ENCODE peak calls at places on chromosomes 11 and 22, in four cellular contexts. One of them, this sample, is unnamed.

GRCh38 chr11:69746780-69747742 is 28.1 kb downstream of the FGF4 start:
- DNase-seq in neural progenitor cell: no peak
- DNase-seq in activated CD4-positive, CD25-positive, alpha-beta regulatory T cell treated with anti-CD3 and anti-CD28 coated beads, Interleukin-2, amount 50 U/mL, for 72 hours: no peak
- DNase-seq in RPMI7951: no peak
- DNase-seq in this sample: no peak

GRCh38 chr11:19711911-19712280 is 741 bp upstream of the NAV2 start:
- DNase-seq in neural progenitor cell: peak
- DNase-seq in activated CD4-positive, CD25-positive, alpha-beta regulatory T cell treated with anti-CD3 and anti-CD28 coated beads, Interleukin-2, amount 50 U/mL, for 72 hours: peak
- DNase-seq in RPMI7951: no peak
- DNase-seq in this sample: peak

GRCh38 chr11:90438069-90438468 is 215.2 kb upstream of the CHORDC1 start:
- DNase-seq in neural progenitor cell: no peak
- DNase-seq in activated CD4-positive, CD25-positive, alpha-beta regulatory T cell treated with anti-CD3 and anti-CD28 coated beads, Interleukin-2, amount 50 U/mL, for 72 hours: no peak
- DNase-seq in RPMI7951: no peak
- DNase-seq in this sample: no peak

GRCh38 chr11:3153291-3153861 is 11.7 kb downstream of the OSBPL5 start:
- DNase-seq in neural progenitor cell: no peak
- DNase-seq in activated CD4-positive, CD25-positive, alpha-beta regulatory T cell treated with anti-CD3 and anti-CD28 coated beads, Interleukin-2, amount 50 U/mL, for 72 hours: no peak
- DNase-seq in RPMI7951: peak
- DNase-seq in this sample: no peak

GRCh38 chr11:72239296-72239848 is 4.6 kb downstream of the PHOX2A start:
- DNase-seq in neural progenitor cell: peak
- DNase-seq in activated CD4-positive, CD25-positive, alpha-beta regulatory T cell treated with anti-CD3 and anti-CD28 coated beads, Interleukin-2, amount 50 U/mL, for 72 hours: no peak
- DNase-seq in RPMI7951: peak
- DNase-seq in this sample: no peak

GRCh38 chr11:14425621-14426020 is 66.6 kb upstream of the RRAS2 start:
- DNase-seq in neural progenitor cell: no peak
- DNase-seq in activated CD4-positive, CD25-positive, alpha-beta regulatory T cell treated with anti-CD3 and anti-CD28 coated beads, Interleukin-2, amount 50 U/mL, for 72 hours: no peak
- DNase-seq in RPMI7951: no peak
- DNase-seq in this sample: no peak

GRCh38 chr22:24402460-24403192 is 24.8 kb upstream of the ADORA2A start:
- DNase-seq in neural progenitor cell: no peak
- DNase-seq in activated CD4-positive, CD25-positive, alpha-beta regulatory T cell treated with anti-CD3 and anti-CD28 coated beads, Interleukin-2, amount 50 U/mL, for 72 hours: no peak
- DNase-seq in RPMI7951: peak
- DNase-seq in this sample: no peak

GRCh38 chr11:111707039-111707690 is 59.0 kb downstream of the PPP2R1B start:
- DNase-seq in neural progenitor cell: no peak
- DNase-seq in activated CD4-positive, CD25-positive, alpha-beta regulatory T cell treated with anti-CD3 and anti-CD28 coated beads, Interleukin-2, amount 50 U/mL, for 72 hours: no peak
- DNase-seq in RPMI7951: peak
- DNase-seq in this sample: no peak

GRCh38 chr22:24141586-24141985 is 39.7 kb upstream of the SUSD2 start:
- DNase-seq in neural progenitor cell: no peak
- DNase-seq in activated CD4-positive, CD25-positive, alpha-beta regulatory T cell treated with anti-CD3 and anti-CD28 coated beads, Interleukin-2, amount 50 U/mL, for 72 hours: no peak
- DNase-seq in RPMI7951: peak
- DNase-seq in this sample: no peak

GRCh38 chr11:93288079-93288478 is 42.5 kb upstream of the DEUP1 start:
- DNase-seq in neural progenitor cell: no peak
- DNase-seq in activated CD4-positive, CD25-positive, alpha-beta regulatory T cell treated with anti-CD3 and anti-CD28 coated beads, Interleukin-2, amount 50 U/mL, for 72 hours: no peak
- DNase-seq in RPMI7951: no peak
- DNase-seq in this sample: no peak

GRCh38 chr11:1744137-1744878 is 6.1 kb downstream of the IFITM10 start:
- DNase-seq in neural progenitor cell: no peak
- DNase-seq in activated CD4-positive, CD25-positive, alpha-beta regulatory T cell treated with anti-CD3 and anti-CD28 coated beads, Interleukin-2, amount 50 U/mL, for 72 hours: no peak
- DNase-seq in RPMI7951: peak
- DNase-seq in this sample: no peak

GRCh38 chr22:50301581-50301991 is 5.9 kb downstream of the PLXNB2 start:
- DNase-seq in neural progenitor cell: no peak
- DNase-seq in activated CD4-positive, CD25-positive, alpha-beta regulatory T cell treated with anti-CD3 and anti-CD28 coated beads, Interleukin-2, amount 50 U/mL, for 72 hours: no peak
- DNase-seq in RPMI7951: no peak
- DNase-seq in this sample: no peak

GRCh38 chr22:19991645-19992451 is 24.8 kb downstream of the ARVCF start:
- DNase-seq in neural progenitor cell: no peak
- DNase-seq in activated CD4-positive, CD25-positive, alpha-beta regulatory T cell treated with anti-CD3 and anti-CD28 coated beads, Interleukin-2, amount 50 U/mL, for 72 hours: no peak
- DNase-seq in RPMI7951: no peak
- DNase-seq in this sample: no peak

GRCh38 chr11:61514050-61514917 is 5.7 kb downstream of the LRRC10B start:
- DNase-seq in neural progenitor cell: peak
- DNase-seq in activated CD4-positive, CD25-positive, alpha-beta regulatory T cell treated with anti-CD3 and anti-CD28 coated beads, Interleukin-2, amount 50 U/mL, for 72 hours: no peak
- DNase-seq in RPMI7951: no peak
- DNase-seq in this sample: no peak

GRCh38 chr11:1862588-1863351 is 9.9 kb downstream of the LSP1 start:
- DNase-seq in neural progenitor cell: no peak
- DNase-seq in activated CD4-positive, CD25-positive, alpha-beta regulatory T cell treated with anti-CD3 and anti-CD28 coated beads, Interleukin-2, amount 50 U/mL, for 72 hours: no peak
- DNase-seq in RPMI7951: peak
- DNase-seq in this sample: no peak

GRCh38 chr11:70240337-70240736 is 30.2 kb upstream of the PPFIA1 start:
- DNase-seq in neural progenitor cell: no peak
- DNase-seq in activated CD4-positive, CD25-positive, alpha-beta regulatory T cell treated with anti-CD3 and anti-CD28 coated beads, Interleukin-2, amount 50 U/mL, for 72 hours: no peak
- DNase-seq in RPMI7951: peak
- DNase-seq in this sample: no peak

GRCh38 chr22:42281284-42281683 is 10.8 kb upstream of the TCF20 start:
- DNase-seq in neural progenitor cell: no peak
- DNase-seq in activated CD4-positive, CD25-positive, alpha-beta regulatory T cell treated with anti-CD3 and anti-CD28 coated beads, Interleukin-2, amount 50 U/mL, for 72 hours: no peak
- DNase-seq in RPMI7951: no peak
- DNase-seq in this sample: no peak

GRCh38 chr22:50271519-50271970 is 1.4 kb upstream of the MAPK11 start:
- DNase-seq in neural progenitor cell: peak
- DNase-seq in activated CD4-positive, CD25-positive, alpha-beta regulatory T cell treated with anti-CD3 and anti-CD28 coated beads, Interleukin-2, amount 50 U/mL, for 72 hours: peak
- DNase-seq in RPMI7951: peak
- DNase-seq in this sample: peak

GRCh38 chr22:48855593-48856307 is 971.9 kb downstream of the BRD1 start:
- DNase-seq in neural progenitor cell: no peak
- DNase-seq in activated CD4-positive, CD25-positive, alpha-beta regulatory T cell treated with anti-CD3 and anti-CD28 coated beads, Interleukin-2, amount 50 U/mL, for 72 hours: no peak
- DNase-seq in RPMI7951: no peak
- DNase-seq in this sample: no peak

GRCh38 chr22:36201630-36202312 is at the start of gene APOL4:
- DNase-seq in neural progenitor cell: no peak
- DNase-seq in activated CD4-positive, CD25-positive, alpha-beta regulatory T cell treated with anti-CD3 and anti-CD28 coated beads, Interleukin-2, amount 50 U/mL, for 72 hours: no peak
- DNase-seq in RPMI7951: peak
- DNase-seq in this sample: no peak

GRCh38 chr11:44112083-44112865 is 16.8 kb downstream of the EXT2 start:
- DNase-seq in neural progenitor cell: no peak
- DNase-seq in activated CD4-positive, CD25-positive, alpha-beta regulatory T cell treated with anti-CD3 and anti-CD28 coated beads, Interleukin-2, amount 50 U/mL, for 72 hours: no peak
- DNase-seq in RPMI7951: peak
- DNase-seq in this sample: no peak

GRCh38 chr11:72189448-72190250 is 2.3 kb upstream of the FOLR1 start:
- DNase-seq in neural progenitor cell: peak
- DNase-seq in activated CD4-positive, CD25-positive, alpha-beta regulatory T cell treated with anti-CD3 and anti-CD28 coated beads, Interleukin-2, amount 50 U/mL, for 72 hours: no peak
- DNase-seq in RPMI7951: no peak
- DNase-seq in this sample: peak

GRCh38 chr11:75265851-75266531 is 25.4 kb downstream of the TPBGL start:
- DNase-seq in neural progenitor cell: no peak
- DNase-seq in activated CD4-positive, CD25-positive, alpha-beta regulatory T cell treated with anti-CD3 and anti-CD28 coated beads, Interleukin-2, amount 50 U/mL, for 72 hours: no peak
- DNase-seq in RPMI7951: peak
- DNase-seq in this sample: no peak

GRCh38 chr11:110566577-110566976 is 136.8 kb downstream of the FDX1 start:
- DNase-seq in neural progenitor cell: no peak
- DNase-seq in activated CD4-positive, CD25-positive, alpha-beta regulatory T cell treated with anti-CD3 and anti-CD28 coated beads, Interleukin-2, amount 50 U/mL, for 72 hours: no peak
- DNase-seq in RPMI7951: no peak
- DNase-seq in this sample: no peak

GRCh38 chr11:29231991-29232390 is 784.8 kb downstream of the KCNA4 start:
- DNase-seq in neural progenitor cell: no peak
- DNase-seq in activated CD4-positive, CD25-positive, alpha-beta regulatory T cell treated with anti-CD3 and anti-CD28 coated beads, Interleukin-2, amount 50 U/mL, for 72 hours: no peak
- DNase-seq in RPMI7951: no peak
- DNase-seq in this sample: no peak

GRCh38 chr11:58165504-58166106 is 23.3 kb upstream of the OR9Q2 start:
- DNase-seq in neural progenitor cell: no peak
- DNase-seq in activated CD4-positive, CD25-positive, alpha-beta regulatory T cell treated with anti-CD3 and anti-CD28 coated beads, Interleukin-2, amount 50 U/mL, for 72 hours: no peak
- DNase-seq in RPMI7951: no peak
- DNase-seq in this sample: no peak

GRCh38 chr11:5197538-5197937 is 2.9 kb downstream of the OR51V1 start:
- DNase-seq in neural progenitor cell: no peak
- DNase-seq in activated CD4-positive, CD25-positive, alpha-beta regulatory T cell treated with anti-CD3 and anti-CD28 coated beads, Interleukin-2, amount 50 U/mL, for 72 hours: no peak
- DNase-seq in RPMI7951: no peak
- DNase-seq in this sample: no peak

GRCh38 chr11:74694136-74694535 is 37.1 kb downstream of the CHRDL2 start:
- DNase-seq in neural progenitor cell: no peak
- DNase-seq in activated CD4-positive, CD25-positive, alpha-beta regulatory T cell treated with anti-CD3 and anti-CD28 coated beads, Interleukin-2, amount 50 U/mL, for 72 hours: no peak
- DNase-seq in RPMI7951: no peak
- DNase-seq in this sample: peak

GRCh38 chr11:129374081-129374992 is 1.3 kb upstream of the BARX2 start:
- DNase-seq in neural progenitor cell: peak
- DNase-seq in activated CD4-positive, CD25-positive, alpha-beta regulatory T cell treated with anti-CD3 and anti-CD28 coated beads, Interleukin-2, amount 50 U/mL, for 72 hours: no peak
- DNase-seq in RPMI7951: no peak
- DNase-seq in this sample: no peak

GRCh38 chr11:77371646-77372045 is 70.2 kb upstream of the GDPD4 start:
- DNase-seq in neural progenitor cell: no peak
- DNase-seq in activated CD4-positive, CD25-positive, alpha-beta regulatory T cell treated with anti-CD3 and anti-CD28 coated beads, Interleukin-2, amount 50 U/mL, for 72 hours: no peak
- DNase-seq in RPMI7951: no peak
- DNase-seq in this sample: peak

GRCh38 chr11:85115798-85116197 is 511.3 kb downstream of the DLG2 start:
- DNase-seq in neural progenitor cell: no peak
- DNase-seq in activated CD4-positive, CD25-positive, alpha-beta regulatory T cell treated with anti-CD3 and anti-CD28 coated beads, Interleukin-2, amount 50 U/mL, for 72 hours: no peak
- DNase-seq in RPMI7951: no peak
- DNase-seq in this sample: no peak

GRCh38 chr11:111452817-111453607 is 59.2 kb downstream of the BTG4 start:
- DNase-seq in neural progenitor cell: no peak
- DNase-seq in activated CD4-positive, CD25-positive, alpha-beta regulatory T cell treated with anti-CD3 and anti-CD28 coated beads, Interleukin-2, amount 50 U/mL, for 72 hours: no peak
- DNase-seq in RPMI7951: no peak
- DNase-seq in this sample: no peak

GRCh38 chr22:42905217-42905616 is 48.1 kb upstream of the ARFGAP3 start:
- DNase-seq in neural progenitor cell: no peak
- DNase-seq in activated CD4-positive, CD25-positive, alpha-beta regulatory T cell treated with anti-CD3 and anti-CD28 coated beads, Interleukin-2, amount 50 U/mL, for 72 hours: no peak
- DNase-seq in RPMI7951: no peak
- DNase-seq in this sample: no peak

GRCh38 chr11:12547953-12548650 is 126.1 kb upstream of the TEAD1 start:
- DNase-seq in neural progenitor cell: no peak
- DNase-seq in activated CD4-positive, CD25-positive, alpha-beta regulatory T cell treated with anti-CD3 and anti-CD28 coated beads, Interleukin-2, amount 50 U/mL, for 72 hours: no peak
- DNase-seq in RPMI7951: no peak
- DNase-seq in this sample: no peak

GRCh38 chr11:71200761-71201160 is 51.6 kb downstream of the SHANK2 start:
- DNase-seq in neural progenitor cell: no peak
- DNase-seq in activated CD4-positive, CD25-positive, alpha-beta regulatory T cell treated with anti-CD3 and anti-CD28 coated beads, Interleukin-2, amount 50 U/mL, for 72 hours: no peak
- DNase-seq in RPMI7951: no peak
- DNase-seq in this sample: no peak

GRCh38 chr22:23677701-23677995 is 13.2 kb upstream of the RGL4 start:
- DNase-seq in neural progenitor cell: no peak
- DNase-seq in activated CD4-positive, CD25-positive, alpha-beta regulatory T cell treated with anti-CD3 and anti-CD28 coated beads, Interleukin-2, amount 50 U/mL, for 72 hours: peak
- DNase-seq in RPMI7951: no peak
- DNase-seq in this sample: peak

GRCh38 chr11:32440920-32441319 is 5.6 kb upstream of the WT1 start:
- DNase-seq in neural progenitor cell: peak
- DNase-seq in activated CD4-positive, CD25-positive, alpha-beta regulatory T cell treated with anti-CD3 and anti-CD28 coated beads, Interleukin-2, amount 50 U/mL, for 72 hours: no peak
- DNase-seq in RPMI7951: no peak
- DNase-seq in this sample: no peak

GRCh38 chr11:4578624-4579023 is 2.9 kb upstream of the OR52I2 start:
- DNase-seq in neural progenitor cell: no peak
- DNase-seq in activated CD4-positive, CD25-positive, alpha-beta regulatory T cell treated with anti-CD3 and anti-CD28 coated beads, Interleukin-2, amount 50 U/mL, for 72 hours: no peak
- DNase-seq in RPMI7951: no peak
- DNase-seq in this sample: no peak